ENCODE peak calls at places on chromosomes 13 and 19, in six cellular contexts. X is activated CD4-positive, CD25-positive, alpha-beta regulatory T cell treated with anti-CD3 and anti-CD28 coated beads, Interleukin-2, amount 50 U/mL, for 16 hours; T is stimulated activated CD4-positive, alpha-beta T cell treated with anti-CD3 and anti-CD28 coated beads, Interleukin-15, amount 100 ng/mL, for 1 hour; E is CD4-positive, alpha-beta memory T cell; F is mucosa of descending colon; N is H4. B is an unnamed sample.

GRCh38 chr13:66040506-66040905 is 1189.6 kb downstream of the PCDH9 start:
- DNase-seq in N (no peak), T (no peak), E (no peak), F (no peak), X (no peak), B (no peak)

GRCh38 chr13:45473627-45474026 is 8.9 kb downstream of the COG3 start:
- DNase-seq in T (no peak), F (no peak), X (no peak), E (peak), N (no peak), B (no peak)

GRCh38 chr19:1376415-1376805 is 7.3 kb upstream of the NDUFS7 start:
- DNase-seq in T (no peak), N (no peak), E (no peak), F (no peak), X (no peak), B (no peak)

GRCh38 chr19:32817252-32817912 is 52.2 kb downstream of the SLC7A9 start:
- DNase-seq in T (no peak), E (no peak), F (peak), X (no peak), N (no peak), B (no peak)

GRCh38 chr19:50046649-50047503 is 21.1 kb downstream of the ZNF473 start:
- DNase-seq in X (peak), N (peak), E (peak), F (peak), T (peak), B (no peak)

GRCh38 chr13:78659450-78660110 is 625 bp upstream of the OBI1 start:
- DNase-seq in X (no peak), T (no peak), E (peak), N (no peak), F (no peak), B (no peak)

GRCh38 chr13:65063753-65064152 is 2166.4 kb downstream of the PCDH9 start:
- DNase-seq in X (no peak), N (peak), T (no peak), F (no peak), E (no peak), B (no peak)

GRCh38 chr19:46602392-46603194 is 1.5 kb downstream of the CALM3 start:
- DNase-seq in X (no peak), N (no peak), F (peak), T (peak), E (no peak), B (no peak)

GRCh38 chr19:18470153-18470552 is 32.2 kb upstream of the ISYNA1 start:
- DNase-seq in E (no peak), T (no peak), N (no peak), F (no peak), X (no peak), B (no peak)

GRCh38 chr19:16496613-16496983 is 404 bp downstream of the C19orf44 start:
- DNase-seq in T (no peak), X (no peak), F (peak), N (no peak), E (no peak), B (no peak)

GRCh38 chr13:109465151-109465550 is 321.2 kb downstream of the IRS2 start:
- DNase-seq in T (no peak), N (no peak), F (no peak), E (no peak), X (no peak), B (no peak)

GRCh38 chr19:44777715-44778347 is at the start of gene CBLC:
- DNase-seq in F (peak), T (no peak), N (no peak), X (no peak), E (no peak), B (peak)

GRCh38 chr19:39602224-39602623 is at the start of gene LGALS13:
- DNase-seq in F (no peak), N (no peak), E (no peak), T (no peak), X (no peak), B (no peak)

GRCh38 chr13:28046981-28047380 is 53.4 kb downstream of the FLT3 start:
- DNase-seq in T (no peak), N (no peak), X (no peak), F (no peak), E (no peak), B (no peak)

GRCh38 chr13:106474906-106475305 is 60.6 kb downstream of the EFNB2 start:
- DNase-seq in T (no peak), X (no peak), F (no peak), E (no peak), N (no peak), B (no peak)

GRCh38 chr19:47713046-47714021 is at the start of gene EHD2:
- DNase-seq in F (peak), E (peak), N (peak), X (no peak), T (peak), B (no peak)

GRCh38 chr13:49791214-49791752 is 1.2 kb downstream of the KPNA3 start:
- DNase-seq in T (no peak), X (no peak), F (no peak), E (no peak), N (no peak), B (no peak)

GRCh38 chr13:76884167-76884566 is 2.0 kb downstream of the KCTD12 start:
- DNase-seq in X (no peak), E (no peak), F (peak), N (peak), T (no peak), B (no peak)

GRCh38 chr19:17402982-17403855 is 2.2 kb downstream of the BST2 start:
- DNase-seq in T (peak), X (no peak), E (no peak), N (no peak), F (no peak), B (no peak)

GRCh38 chr13:35163674-35164073 is 221.6 kb downstream of the NBEA start:
- DNase-seq in N (no peak), F (no peak), E (no peak), T (no peak), X (no peak), B (no peak)

GRCh38 chr13:38641164-38641948 is 45.5 kb upstream of the FREM2 start:
- DNase-seq in F (no peak), E (no peak), X (no peak), T (no peak), N (no peak), B (no peak)

GRCh38 chr13:57629391-57629804 is 2.1 kb upstream of the PCDH17 start:
- DNase-seq in E (no peak), N (no peak), X (no peak), T (no peak), F (no peak), B (no peak)

GRCh38 chr19:18278521-18279265 is 2.7 kb downstream of the JUND start:
- DNase-seq in T (no peak), F (peak), X (no peak), N (no peak), E (peak), B (no peak)

B was measured in type B pancreatic cell.